ENCODE peak calls at places on chromosomes 11 and 22, in seven cellular contexts. S is RCC 7860; N is SK-N-SH; Z is CD4-positive, alpha-beta T cell; F is mesendoderm; C is LHCN-M2; O is WTC11. J is an unnamed sample.

GRCh38 chr11:47603295-47603694 is 9.1 kb upstream of the C1QTNF4 start:
- DNase-seq in O (no peak), N (no peak), S (no peak), C (no peak), Z (no peak), F (no peak), J (no peak)

GRCh38 chr22:45150139-45150538 is 13.6 kb upstream of the NUP50 start:
- DNase-seq in F (no peak), C (no peak), S (no peak), N (no peak), O (no peak), Z (no peak), J (no peak)

GRCh38 chr11:69358398-69359080 is 64.6 kb downstream of the MYEOV start:
- DNase-seq in F (no peak), S (no peak), Z (no peak), N (no peak), O (no peak), C (no peak), J (peak)

GRCh38 chr11:63866211-63866610 is 27.3 kb downstream of the MARK2 start:
- DNase-seq in S (no peak), C (peak), F (no peak), N (no peak), O (no peak), Z (peak), J (no peak)

GRCh38 chr11:35786918-35787557 is 124.5 kb downstream of the TRIM44 start:
- DNase-seq in F (no peak), Z (no peak), C (no peak), S (no peak), N (peak), O (peak), J (no peak)

GRCh38 chr22:33018232-33018864 is 39.8 kb downstream of the SYN3 start:
- DNase-seq in F (peak), N (peak), Z (peak), S (peak), O (peak), C (peak), J (peak)

GRCh38 chr22:35981900-35982299 is 46.7 kb downstream of the RBFOX2 start:
- DNase-seq in F (no peak), C (no peak), N (no peak), Z (no peak), S (no peak), O (no peak), J (no peak)

GRCh38 chr22:24153959-24154358 is 27.3 kb upstream of the SUSD2 start:
- DNase-seq in N (no peak), F (no peak), O (no peak), S (no peak), C (no peak), Z (no peak), J (no peak)

GRCh38 chr11:64759131-64759721 is 548 bp downstream of the PYGM start:
- DNase-seq in S (no peak), O (no peak), N (peak), C (no peak), F (no peak), Z (no peak), J (peak)

GRCh38 chr11:123580557-123581275 is 73.7 kb downstream of the SCN3B start:
- DNase-seq in F (peak), Z (peak), S (peak), O (peak), N (peak), C (no peak), J (peak)

GRCh38 chr11:112588252-112588668 is 327.6 kb upstream of the PLET1 start:
- DNase-seq in C (peak), N (peak), F (peak), Z (peak), O (peak), S (peak), J (peak)

GRCh38 chr11:12175694-12176241 is 65.4 kb downstream of the MICAL2 start:
- DNase-seq in C (peak), N (no peak), S (peak), O (no peak), F (peak), Z (no peak), J (no peak)

GRCh38 chr11:129691154-129691553 is 124.5 kb upstream of the TMEM45B start:
- DNase-seq in C (no peak), N (peak), Z (no peak), F (no peak), O (no peak), S (no peak), J (no peak)

GRCh38 chr22:21834869-21835268 is 32.6 kb downstream of the MAPK1 start:
- DNase-seq in C (no peak), S (no peak), O (no peak), Z (no peak), N (no peak), F (no peak), J (no peak)

GRCh38 chr11:46291441-46292143 is 14.1 kb downstream of the CREB3L1 start:
- DNase-seq in Z (no peak), S (peak), O (no peak), N (no peak), C (peak), F (no peak), J (no peak)

GRCh38 chr22:27476729-27477128 is 324.8 kb downstream of the MN1 start:
- DNase-seq in S (peak), F (peak), Z (no peak), N (no peak), C (peak), O (no peak), J (no peak)

GRCh38 chr11:76663912-76664440 is 6.6 kb downstream of the LRRC32 start:
- DNase-seq in C (no peak), Z (no peak), S (no peak), O (no peak), N (peak), F (no peak), J (no peak)

GRCh38 chr11:77198440-77198849 is 70.4 kb downstream of the MYO7A start:
- DNase-seq in Z (no peak), S (no peak), C (peak), F (peak), N (peak), O (peak), J (peak)

GRCh38 chr11:76408171-76408965 is 27.2 kb downstream of the GVQW3 start:
- DNase-seq in F (peak), C (no peak), Z (no peak), N (peak), S (peak), O (no peak), J (no peak)

GRCh38 chr22:35376728-35377472 is 4.0 kb upstream of the HMOX1 start:
- DNase-seq in N (no peak), Z (no peak), F (peak), O (peak), S (peak), C (peak), J (peak)

GRCh38 chr11:33703771-33704170 is 3.1 kb upstream of the C11orf91 start:
- DNase-seq in S (peak), F (no peak), C (peak), N (no peak), Z (no peak), O (no peak), J (no peak)

GRCh38 chr11:60978546-60979380 is 7.3 kb downstream of the CD6 start:
- DNase-seq in N (peak), F (no peak), C (peak), O (no peak), Z (no peak), S (no peak), J (no peak)

GRCh38 chr11:17683378-17684161 is 35.8 kb upstream of the MYOD1 start:
- DNase-seq in C (peak), N (no peak), F (peak), O (no peak), Z (no peak), S (peak), J (no peak)

GRCh38 chr11:56783448-56784041 is 35.0 kb upstream of the OR9G4 start:
- DNase-seq in O (no peak), C (peak), N (peak), S (peak), F (peak), Z (no peak), J (no peak)

GRCh38 chr11:118917488-118918127 is 8.1 kb downstream of the BCL9L start:
- DNase-seq in N (no peak), O (no peak), C (peak), S (peak), Z (no peak), F (peak), J (no peak)

GRCh38 chr11:1107316-1108245 is 32.9 kb downstream of the MUC2 start:
- DNase-seq in S (no peak), C (no peak), N (no peak), O (no peak), F (no peak), Z (no peak), J (no peak)

GRCh38 chr11:65353900-65354264 is 669 bp upstream of the TIGD3 start:
- DNase-seq in Z (no peak), S (no peak), N (no peak), F (peak), O (peak), C (no peak), J (no peak)

J was measured in ecto neural progenitor cell.